ENCODE peak calls at places on chromosomes 2 and 18, in eight cellular contexts. T, H, C, O, N, V, B and W are unnamed samples.

GRCh38 chr2:118989481-118989880 is 47.5 kb downstream of the MARCO start:
- DNase-seq in T (no peak), H (no peak), C (peak; percentile 78), O (no peak), N (no peak), V (no peak), B (no peak), W (no peak)

GRCh38 chr2:27494944-27495554 is at the start of gene FNDC4:
- DNase-seq in T (peak; percentile 68), H (no peak), C (peak; percentile 76), O (no peak), N (no peak), V (peak; percentile 9), B (peak; percentile 37), W (no peak)

GRCh38 chr2:110948027-110948687 is 172.6 kb upstream of the BCL2L11 start:
- DNase-seq in T (no peak), H (peak; percentile 3), C (no peak), O (no peak), N (no peak), V (no peak), B (no peak), W (no peak)

GRCh38 chr2:108927936-108928659 is 60.9 kb downstream of the EDAR start:
- DNase-seq in T (no peak), H (peak; percentile 69), C (peak; percentile 65), O (peak; percentile 43), N (no peak), V (peak; percentile 58), B (peak; percentile 51), W (peak; percentile 11)

GRCh38 chr2:135768863-135769262 is 27.2 kb downstream of the UBXN4 start:
- DNase-seq in T (no peak), H (no peak), C (no peak), O (no peak), N (no peak), V (no peak), B (no peak), W (no peak)

GRCh38 chr18:36633961-36634412 is 194.8 kb downstream of the TPGS2 start:
- DNase-seq in T (no peak), H (no peak), C (no peak), O (no peak), N (no peak), V (no peak), B (no peak), W (no peak)

GRCh38 chr2:233413529-233414272 is 59.4 kb downstream of the DGKD start:
- DNase-seq in T (peak; percentile 81), H (peak; percentile 56), C (peak; percentile 84), O (peak; percentile 83), N (peak; percentile 94), V (peak; percentile 67), B (peak; percentile 80), W (peak; percentile 45)

GRCh38 chr2:23241611-23242245 is 143.3 kb upstream of the KLHL29 start:
- DNase-seq in T (no peak), H (no peak), C (no peak), O (no peak), N (no peak), V (no peak), B (no peak), W (no peak)

GRCh38 chr2:31693882-31694281 is 113.1 kb upstream of the SRD5A2 start:
- DNase-seq in T (no peak), H (peak; percentile 4), C (no peak), O (peak; percentile 29), N (no peak), V (no peak), B (no peak), W (no peak)

GRCh38 chr2:84197901-84198300 is 261.2 kb downstream of the SUCLG1 start:
- DNase-seq in T (no peak), H (no peak), C (no peak), O (no peak), N (no peak), V (no peak), B (no peak), W (no peak)

GRCh38 chr2:69196327-69197117 is 183.5 kb downstream of the ANTXR1 start:
- DNase-seq in T (no peak), H (peak; percentile 65), C (no peak), O (no peak), N (no peak), V (peak; percentile 99), B (no peak), W (peak; percentile 91)

GRCh38 chr2:26584191-26584590 is 57.0 kb downstream of the CIB4 start:
- DNase-seq in T (no peak), H (no peak), C (no peak), O (no peak), N (peak; percentile 39), V (no peak), B (no peak), W (no peak)

GRCh38 chr2:27320958-27321543 is 1.8 kb downstream of the MPV17 start:
- DNase-seq in T (peak; percentile 74), H (peak; percentile 98), C (peak; percentile 84), O (peak; percentile 98), N (peak; percentile 82), V (peak; percentile 98), B (peak; percentile 91), W (peak; percentile 99)

GRCh38 chr2:103435010-103435409 is 673.2 kb downstream of the TMEM182 start:
- DNase-seq in T (no peak), H (no peak), C (no peak), O (no peak), N (no peak), V (no peak), B (no peak), W (no peak)

GRCh38 chr2:217807753-217808152 is 195.0 kb downstream of the TNS1 start:
- DNase-seq in T (no peak), H (no peak), C (peak; percentile 78), O (no peak), N (no peak), V (no peak), B (no peak), W (no peak)

GRCh38 chr2:226256237-226256636 is 543.4 kb downstream of the IRS1 start:
- DNase-seq in T (no peak), H (peak; percentile 40), C (no peak), O (no peak), N (no peak), V (peak; percentile 60), B (no peak), W (peak; percentile 47)

GRCh38 chr2:40823465-40823864 is 371.6 kb upstream of the SLC8A1 start:
- DNase-seq in T (no peak), H (no peak), C (no peak), O (no peak), N (no peak), V (no peak), B (no peak), W (no peak)

GRCh38 chr2:121722479-121722878 is 14.2 kb downstream of the NIFK start:
- DNase-seq in T (no peak), H (peak; percentile 62), C (no peak), O (no peak), N (no peak), V (peak; percentile 63), B (no peak), W (peak; percentile 48)

GRCh38 chr18:9710037-9710436 is 1.9 kb downstream of the RAB31 start:
- DNase-seq in T (no peak), H (no peak), C (no peak), O (no peak), N (no peak), V (no peak), B (no peak), W (no peak)
- H3K4me3 ChIP-seq in T (no peak overlapping the region), H (peak overlapping the region; percentile 90), C (no peak overlapping the region), O (no peak overlapping the region), N (peak overlapping the region; percentile 81), V (peak overlapping the region; percentile 80), B (no peak overlapping the region), W (peak overlapping the region; percentile 85)

GRCh38 chr2:179261161-179261825 is 3.3 kb downstream of the SESTD1 start:
- DNase-seq in T (no peak), H (no peak), C (no peak), O (no peak), N (no peak), V (no peak), B (no peak), W (no peak)

GRCh38 chr2:179263460-179264237 is 983 bp downstream of the SESTD1 start:
- DNase-seq in T (peak; percentile 81), H (peak; percentile 73), C (peak; percentile 87), O (no peak), N (peak; percentile 76), V (peak; percentile 47), B (peak; percentile 65), W (no peak)

GRCh38 chr2:179263015-179263414 is 1.6 kb downstream of the SESTD1 start:
- DNase-seq in T (no peak), H (peak; percentile 90), C (no peak), O (no peak), N (no peak), V (peak; percentile 61), B (peak; percentile 56), W (peak; percentile 68)

GRCh38 chr2:179260224-179260623 is 4.4 kb downstream of the SESTD1 start:
- DNase-seq in T (no peak), H (no peak), C (no peak), O (no peak), N (no peak), V (no peak), B (no peak), W (no peak)

DNA sequence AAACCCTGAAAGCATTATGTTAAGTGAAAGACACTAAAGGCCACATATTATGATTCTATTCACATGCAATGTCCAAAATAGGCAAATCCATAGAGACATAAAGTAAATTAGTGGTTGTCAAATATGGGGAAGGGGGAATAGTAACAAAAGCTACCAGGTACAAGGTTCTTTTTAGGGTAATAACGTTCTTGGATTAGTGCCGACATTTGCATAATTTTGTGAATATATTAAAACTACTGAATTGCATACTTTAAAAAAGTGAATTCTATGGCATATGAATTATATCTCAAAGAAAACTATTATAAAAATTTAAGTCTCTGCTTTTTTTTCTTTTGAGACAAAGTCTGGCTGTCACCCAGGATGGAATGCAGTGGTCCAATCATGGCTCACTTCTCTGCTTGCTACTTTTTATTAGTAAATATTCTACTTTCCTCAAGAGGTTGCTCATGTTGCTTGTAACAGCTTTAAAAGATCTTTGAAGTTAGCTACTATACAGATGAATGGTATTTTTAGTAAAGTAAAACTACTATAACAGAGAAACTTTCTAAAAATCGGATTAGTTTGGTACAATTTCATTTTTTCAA is 2.5 kb downstream of the SESTD1 start:
- DNase-seq in T (no peak), H (peak; percentile 62), C (no peak), O (no peak), N (no peak), V (no peak), B (no peak), W (no peak)
- H3K4me3 ChIP-seq in T (no peak overlapping the region), H (peak overlapping the region; percentile 82), C (peak overlapping the region; percentile 82), O (no peak overlapping the region), N (peak overlapping the region; percentile 84), V (no peak overlapping the region), B (no peak overlapping the region), W (no peak overlapping the region)

GRCh38 chr2:202378001-202378400 is 1.9 kb downstream of the BMPR2 start:
- DNase-seq in T (no peak), H (peak; percentile 28), C (no peak), O (no peak), N (no peak), V (no peak), B (peak; percentile 21), W (no peak)
- H3K4me3 ChIP-seq in T (peak overlapping the region; percentile 95), H (peak overlapping the region; percentile 95), C (peak overlapping the region; percentile 81), O (peak overlapping the region; percentile 69), N (peak overlapping the region; percentile 98), V (peak overlapping the region; percentile 94), B (peak overlapping the region; percentile 95), W (peak overlapping the region; percentile 97)

DNA sequence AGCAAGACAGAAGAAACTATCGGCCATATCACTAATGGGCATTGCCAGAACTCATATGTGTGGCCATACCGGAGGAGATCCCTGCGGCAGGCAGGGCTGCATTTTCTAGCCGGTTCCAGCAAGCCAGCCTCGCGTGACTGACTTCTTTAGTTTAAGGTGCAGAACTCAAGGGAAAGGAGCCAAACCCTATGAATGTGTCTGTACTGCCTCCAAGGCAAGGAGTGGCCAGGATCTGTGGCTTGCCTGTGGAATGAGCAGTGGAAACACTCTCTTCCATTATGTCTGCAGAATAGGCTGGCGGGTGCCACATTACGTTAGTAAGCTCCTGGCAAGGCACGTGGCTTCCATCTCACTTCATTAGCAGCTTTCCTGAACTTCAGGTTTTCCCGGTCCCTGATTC is 137.6 kb downstream of the ATL2 start:
- DNase-seq in T (no peak), H (peak; percentile 86), C (no peak), O (no peak), N (no peak), V (no peak), B (no peak), W (no peak)
- H3K4me3 ChIP-seq in T (no peak overlapping the region), H (no peak overlapping the region), C (no peak overlapping the region), O (no peak overlapping the region), N (no peak overlapping the region), V (no peak overlapping the region), B (no peak overlapping the region), W (no peak overlapping the region)